ENCODE peak calls at places on chromosome 5, in five cellular contexts. One of them, this sample, is unnamed.

GRCh38 chr5:157548513-157549282 is 26.9 kb downstream of the ADAM19 start:
- DNase-seq in GM23248: peak; percentile 97
- DNase-seq in ELF-1: no peak
- DNase-seq in T-helper 2 cell: no peak
- DNase-seq in Peyer's patch: no peak
- DNase-seq in this sample: peak; percentile 91

GRCh38 chr5:33423018-33423630 is 17.6 kb upstream of the TARS1 start:
- DNase-seq in ELF-1: no peak
- DNase-seq in GM23248: peak; percentile 60
- DNase-seq in T-helper 2 cell: no peak
- DNase-seq in Peyer's patch: no peak
- DNase-seq in this sample: peak; percentile 56

GRCh38 chr5:79795764-79796398 is 106.2 kb downstream of the CMYA5 start:
- DNase-seq in T-helper 2 cell: no peak
- DNase-seq in ELF-1: no peak
- DNase-seq in GM23248: peak; percentile 23
- DNase-seq in Peyer's patch: peak; percentile 57
- DNase-seq in this sample: no peak

GRCh38 chr5:61881821-61882220 is 424.2 kb upstream of the KIF2A start:
- DNase-seq in Peyer's patch: no peak
- DNase-seq in ELF-1: peak; percentile 16
- DNase-seq in T-helper 2 cell: no peak
- DNase-seq in GM23248: peak; percentile 53
- DNase-seq in this sample: peak; percentile 5

GRCh38 chr5:35876922-35877321 is 20.2 kb downstream of the IL7R start:
- DNase-seq in ELF-1: no peak
- DNase-seq in Peyer's patch: no peak
- DNase-seq in GM23248: peak; percentile 69
- DNase-seq in T-helper 2 cell: no peak
- DNase-seq in this sample: peak; percentile 56

GRCh38 chr5:135537271-135537670 is 1.5 kb upstream of the NEUROG1 start:
- DNase-seq in Peyer's patch: no peak
- DNase-seq in T-helper 2 cell: no peak
- DNase-seq in GM23248: no peak
- DNase-seq in ELF-1: no peak
- DNase-seq in this sample: no peak

GRCh38 chr5:7828269-7828668 is 22.7 kb downstream of the CFAP90 start:
- DNase-seq in T-helper 2 cell: no peak
- DNase-seq in GM23248: no peak
- DNase-seq in ELF-1: no peak
- DNase-seq in Peyer's patch: no peak
- DNase-seq in this sample: no peak

GRCh38 chr5:154783774-154784460 is 28.7 kb downstream of the LARP1 start:
- DNase-seq in Peyer's patch: no peak
- DNase-seq in T-helper 2 cell: no peak
- DNase-seq in ELF-1: no peak
- DNase-seq in GM23248: peak; percentile 68
- DNase-seq in this sample: no peak

GRCh38 chr5:173752636-173753035 is 135.5 kb upstream of the CPEB4 start:
- DNase-seq in GM23248: no peak
- DNase-seq in Peyer's patch: no peak
- DNase-seq in ELF-1: no peak
- DNase-seq in T-helper 2 cell: no peak
- DNase-seq in this sample: no peak

GRCh38 chr5:100838048-100838473 is 65.0 kb downstream of the ST8SIA4 start:
- DNase-seq in GM23248: no peak
- DNase-seq in T-helper 2 cell: no peak
- DNase-seq in Peyer's patch: no peak
- DNase-seq in ELF-1: no peak
- DNase-seq in this sample: peak; percentile 8

GRCh38 chr5:37198066-37198465 is 51.1 kb downstream of the CPLANE1 start:
- DNase-seq in ELF-1: no peak
- DNase-seq in GM23248: no peak
- DNase-seq in Peyer's patch: no peak
- DNase-seq in T-helper 2 cell: no peak
- DNase-seq in this sample: no peak

GRCh38 chr5:67182406-67182805 is 14.2 kb downstream of the CD180 start:
- DNase-seq in Peyer's patch: no peak
- DNase-seq in GM23248: peak; percentile 89
- DNase-seq in ELF-1: peak; percentile 71
- DNase-seq in T-helper 2 cell: no peak
- DNase-seq in this sample: peak; percentile 65

GRCh38 chr5:128038641-128039040 is 44.9 kb upstream of the SLC12A2 start:
- DNase-seq in Peyer's patch: no peak
- DNase-seq in T-helper 2 cell: no peak
- DNase-seq in ELF-1: no peak
- DNase-seq in GM23248: peak; percentile 41
- DNase-seq in this sample: peak; percentile 50

GRCh38 chr5:151005975-151006576 is 14.3 kb upstream of the GPX3 start:
- DNase-seq in T-helper 2 cell: no peak
- DNase-seq in GM23248: peak; percentile 33
- DNase-seq in ELF-1: no peak
- DNase-seq in Peyer's patch: peak; percentile 65
- DNase-seq in this sample: peak; percentile 47

GRCh38 chr5:52674815-52675545 is 112.7 kb upstream of the ITGA1 start:
- DNase-seq in GM23248: peak; percentile 76
- DNase-seq in T-helper 2 cell: no peak
- DNase-seq in ELF-1: no peak
- DNase-seq in Peyer's patch: no peak
- DNase-seq in this sample: peak; percentile 63

GRCh38 chr5:178399723-178400115 is 167.1 kb upstream of the PHYKPL start:
- DNase-seq in ELF-1: peak; percentile 4
- DNase-seq in T-helper 2 cell: no peak
- DNase-seq in Peyer's patch: no peak
- DNase-seq in GM23248: no peak
- DNase-seq in this sample: no peak

GRCh38 chr5:137016783-137017324 is 482.3 kb downstream of the SPOCK1 start:
- DNase-seq in T-helper 2 cell: no peak
- DNase-seq in GM23248: no peak
- DNase-seq in ELF-1: peak; percentile 34
- DNase-seq in Peyer's patch: no peak
- DNase-seq in this sample: no peak

GRCh38 chr5:2746642-2747041 is 4.8 kb downstream of the IRX2 start:
- DNase-seq in ELF-1: peak; percentile 16
- DNase-seq in Peyer's patch: no peak
- DNase-seq in T-helper 2 cell: no peak
- DNase-seq in GM23248: peak; percentile 77
- DNase-seq in this sample: no peak

GRCh38 chr5:1257841-1258240 is 32.7 kb downstream of the SLC6A18 start:
- DNase-seq in T-helper 2 cell: no peak
- DNase-seq in ELF-1: no peak
- DNase-seq in GM23248: no peak
- DNase-seq in Peyer's patch: no peak
- DNase-seq in this sample: no peak

GRCh38 chr5:8848997-8849585 is 696.8 kb downstream of the SEMA5A start:
- DNase-seq in T-helper 2 cell: no peak
- DNase-seq in GM23248: peak; percentile 95
- DNase-seq in Peyer's patch: no peak
- DNase-seq in ELF-1: no peak
- DNase-seq in this sample: peak; percentile 78

GRCh38 chr5:68087866-68088265 is 127.7 kb upstream of the PIK3R1 start:
- DNase-seq in ELF-1: no peak
- DNase-seq in T-helper 2 cell: no peak
- DNase-seq in Peyer's patch: no peak
- DNase-seq in GM23248: peak; percentile 32
- DNase-seq in this sample: peak; percentile 31

GRCh38 chr5:87081511-87082372 is 185.9 kb upstream of the RASA1 start:
- DNase-seq in ELF-1: no peak
- DNase-seq in GM23248: no peak
- DNase-seq in T-helper 2 cell: no peak
- DNase-seq in Peyer's patch: no peak
- DNase-seq in this sample: no peak

GRCh38 chr5:72241346-72242003 is 78.6 kb downstream of the MRPS27 start:
- DNase-seq in Peyer's patch: no peak
- DNase-seq in ELF-1: no peak
- DNase-seq in T-helper 2 cell: no peak
- DNase-seq in GM23248: no peak
- DNase-seq in this sample: no peak

GRCh38 chr5:1142886-1143669 is 31.2 kb upstream of the SLC12A7 start:
- DNase-seq in T-helper 2 cell: no peak
- DNase-seq in GM23248: no peak
- DNase-seq in ELF-1: no peak
- DNase-seq in Peyer's patch: no peak
- DNase-seq in this sample: no peak

GRCh38 chr5:38720691-38721361 is 125.0 kb upstream of the OSMR start:
- DNase-seq in T-helper 2 cell: no peak
- DNase-seq in Peyer's patch: no peak
- DNase-seq in GM23248: no peak
- DNase-seq in ELF-1: no peak
- DNase-seq in this sample: no peak

GRCh38 chr5:69331528-69332445 is 814 bp downstream of the CCDC125 start:
- DNase-seq in Peyer's patch: peak; percentile 62
- DNase-seq in T-helper 2 cell: no peak
- DNase-seq in GM23248: peak; percentile 18
- DNase-seq in ELF-1: no peak
- DNase-seq in this sample: no peak

GRCh38 chr5:119286516-119287488 is 69.0 kb upstream of the TNFAIP8 start:
- DNase-seq in GM23248: no peak
- DNase-seq in ELF-1: no peak
- DNase-seq in T-helper 2 cell: no peak
- DNase-seq in Peyer's patch: no peak
- DNase-seq in this sample: no peak

GRCh38 chr5:59380350-59380951 is 513.1 kb downstream of the PDE4D start:
- DNase-seq in T-helper 2 cell: no peak
- DNase-seq in GM23248: peak; percentile 73
- DNase-seq in ELF-1: no peak
- DNase-seq in Peyer's patch: no peak
- DNase-seq in this sample: peak; percentile 94

GRCh38 chr5:125914471-125914870 is 508.7 kb upstream of the GRAMD2B start:
- DNase-seq in ELF-1: no peak
- DNase-seq in Peyer's patch: no peak
- DNase-seq in T-helper 2 cell: no peak
- DNase-seq in GM23248: no peak
- DNase-seq in this sample: no peak

GRCh38 chr5:144060598-144060997 is 109.9 kb downstream of the YIPF5 start:
- DNase-seq in GM23248: peak; percentile 54
- DNase-seq in T-helper 2 cell: no peak
- DNase-seq in Peyer's patch: no peak
- DNase-seq in ELF-1: no peak
- DNase-seq in this sample: peak; percentile 78

GRCh38 chr5:24401767-24402166 is 243.0 kb downstream of the CDH10 start:
- DNase-seq in T-helper 2 cell: no peak
- DNase-seq in GM23248: peak; percentile 2
- DNase-seq in ELF-1: no peak
- DNase-seq in Peyer's patch: no peak
- DNase-seq in this sample: no peak

GRCh38 chr5:10934789-10935355 is 173.8 kb upstream of the DAP start:
- DNase-seq in Peyer's patch: no peak
- DNase-seq in T-helper 2 cell: no peak
- DNase-seq in ELF-1: no peak
- DNase-seq in GM23248: no peak
- DNase-seq in this sample: no peak

GRCh38 chr5:170623576-170624181 is 119.9 kb downstream of the KCNIP1 start:
- DNase-seq in ELF-1: peak; percentile 74
- DNase-seq in GM23248: peak; percentile 69
- DNase-seq in T-helper 2 cell: no peak
- DNase-seq in Peyer's patch: no peak
- DNase-seq in this sample: no peak